ENCODE peak calls at places on chromosomes 13 and 19, in ten cellular contexts. One of them, this sample, is unnamed.

GRCh38 chr19:5804516-5805464 is at the start of gene NRTN:
- DNase-seq in RWPE1: peak
- DNase-seq in endothelial cell of umbilical vein: no peak
- DNase-seq in Peyer's patch: peak
- DNase-seq in GM23338: peak
- DNase-seq in cardiac muscle cell: peak
- DNase-seq in left lung: peak
- DNase-seq in thoracic aorta: no peak
- DNase-seq in IMR-90: no peak
- DNase-seq in left ventricle myocardium inferior: no peak
- DNase-seq in this sample: no peak

GRCh38 chr19:49348305-49349188 is 13.3 kb downstream of the CD37 start:
- DNase-seq in RWPE1: no peak
- DNase-seq in endothelial cell of umbilical vein: no peak
- DNase-seq in Peyer's patch: no peak
- DNase-seq in GM23338: no peak
- DNase-seq in cardiac muscle cell: no peak
- DNase-seq in left lung: no peak
- DNase-seq in thoracic aorta: no peak
- DNase-seq in IMR-90: no peak
- DNase-seq in left ventricle myocardium inferior: no peak
- DNase-seq in this sample: no peak

GRCh38 chr19:13023666-13024065 is 28.4 kb downstream of the NFIX start:
- DNase-seq in RWPE1: peak
- DNase-seq in endothelial cell of umbilical vein: no peak
- DNase-seq in Peyer's patch: no peak
- DNase-seq in GM23338: no peak
- DNase-seq in cardiac muscle cell: no peak
- DNase-seq in left lung: no peak
- DNase-seq in thoracic aorta: no peak
- DNase-seq in IMR-90: no peak
- DNase-seq in left ventricle myocardium inferior: no peak
- DNase-seq in this sample: no peak

GRCh38 chr19:17576758-17577532 is 21.5 kb downstream of the COLGALT1 start:
- DNase-seq in RWPE1: peak
- DNase-seq in endothelial cell of umbilical vein: no peak
- DNase-seq in Peyer's patch: no peak
- DNase-seq in GM23338: peak
- DNase-seq in cardiac muscle cell: peak
- DNase-seq in left lung: peak
- DNase-seq in thoracic aorta: no peak
- DNase-seq in IMR-90: no peak
- DNase-seq in left ventricle myocardium inferior: no peak
- DNase-seq in this sample: no peak

GRCh38 chr13:74206855-74207254 is 72.7 kb upstream of the KLF12 start:
- DNase-seq in RWPE1: no peak
- DNase-seq in endothelial cell of umbilical vein: no peak
- DNase-seq in Peyer's patch: no peak
- DNase-seq in GM23338: no peak
- DNase-seq in cardiac muscle cell: no peak
- DNase-seq in left lung: no peak
- DNase-seq in thoracic aorta: no peak
- DNase-seq in IMR-90: no peak
- DNase-seq in left ventricle myocardium inferior: no peak
- DNase-seq in this sample: no peak

GRCh38 chr19:28884786-28885476 is 328.0 kb downstream of the UQCRFS1 start:
- DNase-seq in RWPE1: no peak
- DNase-seq in endothelial cell of umbilical vein: no peak
- DNase-seq in Peyer's patch: no peak
- DNase-seq in GM23338: no peak
- DNase-seq in cardiac muscle cell: no peak
- DNase-seq in left lung: no peak
- DNase-seq in thoracic aorta: no peak
- DNase-seq in IMR-90: no peak
- DNase-seq in left ventricle myocardium inferior: peak
- DNase-seq in this sample: no peak

GRCh38 chr19:7926021-7926726 is at the start of gene CTXN1:
- DNase-seq in RWPE1: peak
- DNase-seq in endothelial cell of umbilical vein: peak
- DNase-seq in Peyer's patch: peak
- DNase-seq in GM23338: peak
- DNase-seq in cardiac muscle cell: peak
- DNase-seq in left lung: peak
- DNase-seq in thoracic aorta: no peak
- DNase-seq in IMR-90: no peak
- DNase-seq in left ventricle myocardium inferior: peak
- DNase-seq in this sample: peak

GRCh38 chr19:39154084-39154625 is 28.6 kb downstream of the PAK4 start:
- DNase-seq in RWPE1: no peak
- DNase-seq in endothelial cell of umbilical vein: no peak
- DNase-seq in Peyer's patch: no peak
- DNase-seq in GM23338: no peak
- DNase-seq in cardiac muscle cell: no peak
- DNase-seq in left lung: no peak
- DNase-seq in thoracic aorta: no peak
- DNase-seq in IMR-90: no peak
- DNase-seq in left ventricle myocardium inferior: no peak
- DNase-seq in this sample: no peak

GRCh38 chr19:38266981-38267597 is 2.7 kb downstream of the SPINT2 start:
- DNase-seq in RWPE1: peak
- DNase-seq in endothelial cell of umbilical vein: peak
- DNase-seq in Peyer's patch: no peak
- DNase-seq in GM23338: no peak
- DNase-seq in cardiac muscle cell: no peak
- DNase-seq in left lung: no peak
- DNase-seq in thoracic aorta: no peak
- DNase-seq in IMR-90: peak
- DNase-seq in left ventricle myocardium inferior: no peak
- DNase-seq in this sample: no peak

GRCh38 chr13:27789495-27790303 is 2.6 kb upstream of the GSX1 start:
- DNase-seq in RWPE1: no peak
- DNase-seq in endothelial cell of umbilical vein: no peak
- DNase-seq in Peyer's patch: no peak
- DNase-seq in GM23338: peak
- DNase-seq in cardiac muscle cell: no peak
- DNase-seq in left lung: peak
- DNase-seq in thoracic aorta: no peak
- DNase-seq in IMR-90: no peak
- DNase-seq in left ventricle myocardium inferior: no peak
- DNase-seq in this sample: no peak

GRCh38 chr19:58218899-58219298 is 9.8 kb upstream of the ZNF544 start:
- DNase-seq in RWPE1: no peak
- DNase-seq in endothelial cell of umbilical vein: peak
- DNase-seq in Peyer's patch: no peak
- DNase-seq in GM23338: peak
- DNase-seq in cardiac muscle cell: peak
- DNase-seq in left lung: no peak
- DNase-seq in thoracic aorta: no peak
- DNase-seq in IMR-90: no peak
- DNase-seq in left ventricle myocardium inferior: no peak
- DNase-seq in this sample: no peak

GRCh38 chr19:41886761-41887710 is 4.1 kb downstream of the ARHGEF1 start:
- DNase-seq in RWPE1: no peak
- DNase-seq in endothelial cell of umbilical vein: no peak
- DNase-seq in Peyer's patch: peak
- DNase-seq in GM23338: peak
- DNase-seq in cardiac muscle cell: no peak
- DNase-seq in left lung: no peak
- DNase-seq in thoracic aorta: no peak
- DNase-seq in IMR-90: no peak
- DNase-seq in left ventricle myocardium inferior: no peak
- DNase-seq in this sample: peak

GRCh38 chr13:43835701-43836100 is 43.8 kb downstream of the CCDC122 start:
- DNase-seq in RWPE1: no peak
- DNase-seq in endothelial cell of umbilical vein: no peak
- DNase-seq in Peyer's patch: no peak
- DNase-seq in GM23338: no peak
- DNase-seq in cardiac muscle cell: no peak
- DNase-seq in left lung: no peak
- DNase-seq in thoracic aorta: no peak
- DNase-seq in IMR-90: peak
- DNase-seq in left ventricle myocardium inferior: no peak
- DNase-seq in this sample: no peak

GRCh38 chr19:54420383-54421168 is 5.3 kb downstream of the TTYH1 start:
- DNase-seq in RWPE1: no peak
- DNase-seq in endothelial cell of umbilical vein: no peak
- DNase-seq in Peyer's patch: no peak
- DNase-seq in GM23338: peak
- DNase-seq in cardiac muscle cell: no peak
- DNase-seq in left lung: no peak
- DNase-seq in thoracic aorta: no peak
- DNase-seq in IMR-90: no peak
- DNase-seq in left ventricle myocardium inferior: peak
- DNase-seq in this sample: no peak

GRCh38 chr19:45446944-45447343 is 20.9 kb upstream of the FOSB start:
- DNase-seq in RWPE1: peak
- DNase-seq in endothelial cell of umbilical vein: no peak
- DNase-seq in Peyer's patch: no peak
- DNase-seq in GM23338: no peak
- DNase-seq in cardiac muscle cell: no peak
- DNase-seq in left lung: no peak
- DNase-seq in thoracic aorta: no peak
- DNase-seq in IMR-90: no peak
- DNase-seq in left ventricle myocardium inferior: no peak
- DNase-seq in this sample: no peak

GRCh38 chr19:29711584-29712132 is 3.4 kb downstream of the C19orf12 start:
- DNase-seq in RWPE1: no peak
- DNase-seq in endothelial cell of umbilical vein: no peak
- DNase-seq in Peyer's patch: no peak
- DNase-seq in GM23338: no peak
- DNase-seq in cardiac muscle cell: no peak
- DNase-seq in left lung: no peak
- DNase-seq in thoracic aorta: no peak
- DNase-seq in IMR-90: no peak
- DNase-seq in left ventricle myocardium inferior: no peak
- DNase-seq in this sample: no peak

GRCh38 chr13:39656325-39656677 is 839 bp downstream of the COG6 start:
- DNase-seq in RWPE1: no peak
- DNase-seq in endothelial cell of umbilical vein: no peak
- DNase-seq in Peyer's patch: no peak
- DNase-seq in GM23338: peak
- DNase-seq in cardiac muscle cell: no peak
- DNase-seq in left lung: no peak
- DNase-seq in thoracic aorta: no peak
- DNase-seq in IMR-90: peak
- DNase-seq in left ventricle myocardium inferior: no peak
- DNase-seq in this sample: no peak
- H3K27ac ChIP-seq in RWPE1: peak
- H3K27ac ChIP-seq in endothelial cell of umbilical vein: no peak
- H3K27ac ChIP-seq in Peyer's patch: peak
- H3K27ac ChIP-seq in GM23338: no peak
- H3K27ac ChIP-seq in cardiac muscle cell: peak
- H3K27ac ChIP-seq in left lung: peak
- H3K27ac ChIP-seq in thoracic aorta: no peak
- H3K27ac ChIP-seq in IMR-90: peak
- H3K27ac ChIP-seq in left ventricle myocardium inferior: peak
- H3K27ac ChIP-seq in this sample: no peak

GRCh38 chr13:30319703-30320102 is 12.4 kb upstream of the KATNAL1 start:
- DNase-seq in RWPE1: no peak
- DNase-seq in endothelial cell of umbilical vein: no peak
- DNase-seq in Peyer's patch: no peak
- DNase-seq in GM23338: no peak
- DNase-seq in cardiac muscle cell: no peak
- DNase-seq in left lung: no peak
- DNase-seq in thoracic aorta: no peak
- DNase-seq in IMR-90: no peak
- DNase-seq in left ventricle myocardium inferior: no peak
- DNase-seq in this sample: no peak
- TF ChIP-seq CTCF in RWPE1: no peak
- TF ChIP-seq CTCF in endothelial cell of umbilical vein: no peak
- TF ChIP-seq CTCF in Peyer's patch: no peak
- TF ChIP-seq CTCF in GM23338: no peak
- TF ChIP-seq CTCF in cardiac muscle cell: no peak
- TF ChIP-seq CTCF in left lung: no peak
- TF ChIP-seq CTCF in thoracic aorta: no peak
- TF ChIP-seq CTCF in IMR-90: no peak
- TF ChIP-seq CTCF in left ventricle myocardium inferior: no peak
- TF ChIP-seq CTCF in this sample: no peak

DNA sequence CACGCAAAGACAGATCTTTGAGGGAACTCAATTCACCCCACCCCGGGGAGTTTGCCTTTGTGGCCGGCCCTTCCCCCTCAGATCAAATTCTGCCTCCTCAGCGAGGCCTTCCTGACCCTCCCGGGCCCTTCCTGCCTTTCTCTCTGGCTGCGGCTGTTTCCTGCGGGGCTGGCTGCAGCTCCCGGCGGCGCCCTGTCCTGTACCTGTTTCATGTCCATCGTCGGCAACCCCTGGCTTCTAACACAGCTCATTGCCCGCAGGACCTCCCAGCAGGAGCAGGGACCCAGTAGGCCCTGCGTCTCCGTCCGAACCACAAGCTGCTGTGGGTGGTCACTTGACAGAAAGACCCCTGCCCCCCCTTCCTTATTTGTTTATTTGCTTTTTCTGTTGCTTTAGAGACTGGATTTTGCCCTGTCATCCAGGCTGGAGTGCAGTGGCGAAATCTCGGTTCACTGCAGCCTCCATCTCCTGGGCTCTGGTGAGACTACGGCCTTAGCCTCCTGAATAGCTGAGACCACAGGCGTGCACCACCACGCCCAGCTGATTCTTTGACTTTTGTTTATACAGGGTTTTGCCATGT is 7.7 kb upstream of the PTBP1 start:
- DNase-seq in RWPE1: no peak
- DNase-seq in endothelial cell of umbilical vein: peak
- DNase-seq in Peyer's patch: no peak
- DNase-seq in GM23338: peak
- DNase-seq in cardiac muscle cell: peak
- DNase-seq in left lung: no peak
- DNase-seq in thoracic aorta: no peak
- DNase-seq in IMR-90: no peak
- DNase-seq in left ventricle myocardium inferior: no peak
- DNase-seq in this sample: no peak
- H3K27ac ChIP-seq in RWPE1: peak
- H3K27ac ChIP-seq in endothelial cell of umbilical vein: peak
- H3K27ac ChIP-seq in Peyer's patch: no peak
- H3K27ac ChIP-seq in GM23338: peak
- H3K27ac ChIP-seq in cardiac muscle cell: peak
- H3K27ac ChIP-seq in left lung: peak
- H3K27ac ChIP-seq in thoracic aorta: no peak
- H3K27ac ChIP-seq in IMR-90: no peak
- H3K27ac ChIP-seq in left ventricle myocardium inferior: peak
- H3K27ac ChIP-seq in this sample: no peak

DNA sequence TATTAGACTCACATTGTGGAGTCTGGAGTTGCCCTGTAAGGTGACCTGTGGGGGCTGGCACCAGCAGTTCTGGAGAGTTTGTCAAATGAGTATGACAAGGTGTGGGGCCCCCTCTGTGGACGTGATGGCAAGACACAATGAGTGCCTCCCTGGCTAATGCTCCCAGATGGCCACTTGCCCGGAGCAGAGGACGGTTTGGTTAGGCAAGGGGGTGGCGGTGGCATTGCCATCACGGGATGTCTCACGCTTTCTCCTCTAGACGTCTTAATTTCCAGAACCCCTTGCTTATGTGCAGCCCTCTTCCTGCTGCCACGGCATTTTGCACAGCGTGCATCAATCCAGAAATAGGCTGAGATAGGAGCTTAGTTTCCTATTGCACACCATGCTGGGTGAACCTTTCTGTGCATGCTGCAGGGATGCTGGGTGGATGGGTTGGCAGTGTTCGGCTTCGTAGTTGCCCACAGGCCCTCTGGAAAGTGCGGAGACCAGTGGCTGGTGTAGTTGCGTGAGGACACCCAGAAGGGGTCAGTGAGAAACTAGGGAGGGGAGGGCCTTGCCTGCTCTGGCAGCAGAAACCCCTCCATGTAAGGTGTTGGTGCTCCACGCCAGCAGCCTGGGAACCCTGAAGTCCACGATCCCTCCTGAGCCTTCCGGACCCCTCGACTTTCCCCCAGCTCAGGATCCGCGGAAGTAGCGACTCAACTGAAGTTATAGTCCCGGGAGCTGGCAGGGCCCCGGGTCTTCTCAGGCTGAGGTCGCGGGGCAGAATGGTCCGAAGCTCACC is 18.1 kb upstream of the LRP3 start:
- DNase-seq in RWPE1: peak
- DNase-seq in endothelial cell of umbilical vein: no peak
- DNase-seq in Peyer's patch: no peak
- DNase-seq in GM23338: no peak
- DNase-seq in cardiac muscle cell: peak
- DNase-seq in left lung: no peak
- DNase-seq in thoracic aorta: no peak
- DNase-seq in IMR-90: peak
- DNase-seq in left ventricle myocardium inferior: no peak
- DNase-seq in this sample: peak
- TF ChIP-seq CTCF in RWPE1: peak
- TF ChIP-seq CTCF in endothelial cell of umbilical vein: no peak
- TF ChIP-seq CTCF in Peyer's patch: no peak
- TF ChIP-seq CTCF in GM23338: peak
- TF ChIP-seq CTCF in cardiac muscle cell: no peak
- TF ChIP-seq CTCF in left lung: no peak
- TF ChIP-seq CTCF in thoracic aorta: no peak
- TF ChIP-seq CTCF in IMR-90: no peak
- TF ChIP-seq CTCF in left ventricle myocardium inferior: no peak
- TF ChIP-seq CTCF in this sample: no peak

This sample was measured in CD4-positive, alpha-beta T cell.